ENCODE peak calls at places on chromosomes 16 and 17, in six cellular contexts. K is keratinocyte, B is choroid plexus epithelial cell, M is fibroblast of lung, D is tibial artery, N is AG10803. F is an unnamed sample.

GRCh38 chr17:16171613-16172012 is 43.7 kb downstream of the NCOR1 start:
- DNase-seq in N (no peak), K (no peak), B (peak; percentile 73), D (no peak), M (peak; percentile 69), F (no peak)

GRCh38 chr16:22888791-22889190 is 74.8 kb downstream of the HS3ST2 start:
- DNase-seq in N (no peak), D (no peak), B (peak; percentile 6), M (no peak), K (no peak), F (no peak)

GRCh38 chr16:79843631-79844043 is 243.1 kb upstream of the MAF start:
- DNase-seq in D (no peak), K (no peak), M (no peak), B (no peak), N (no peak), F (no peak)

GRCh38 chr17:15999974-16000827 is 577 bp downstream of the TTC19 start:
- DNase-seq in K (no peak), B (peak; percentile 45), D (peak; percentile 24), N (peak; percentile 17), M (peak; percentile 39), F (no peak)

GRCh38 chr16:50273888-50274770 is 7.8 kb downstream of the ADCY7 start:
- DNase-seq in N (no peak), K (no peak), M (no peak), D (no peak), B (no peak), F (no peak)

GRCh38 chr16:54467398-54467797 is 180.8 kb upstream of the IRX3 start:
- DNase-seq in B (no peak), M (no peak), N (no peak), K (no peak), D (no peak), F (no peak)

GRCh38 chr17:37543527-37544122 is 53.9 kb downstream of the DUSP14 start:
- DNase-seq in D (no peak), K (no peak), N (peak; percentile 48), M (no peak), B (no peak), F (no peak)

GRCh38 chr17:59332890-59333377 is 1.5 kb downstream of the YPEL2 start:
- DNase-seq in M (no peak), N (peak; percentile 54), B (peak; percentile 45), K (no peak), D (peak; percentile 76), F (no peak)

GRCh38 chr17:34758747-34759146 is 179.4 kb downstream of the TMEM132E start:
- DNase-seq in N (no peak), D (no peak), B (no peak), M (no peak), K (no peak), F (no peak)

GRCh38 chr17:41772218-41772585 is 14.3 kb downstream of the JUP start:
- DNase-seq in M (no peak), K (no peak), B (no peak), N (no peak), D (no peak), F (no peak)

GRCh38 chr16:64983983-64984382 is 137.9 kb downstream of the CDH11 start:
- DNase-seq in K (peak; percentile 25), B (peak; percentile 93), M (peak; percentile 86), D (no peak), N (peak; percentile 75), F (peak; percentile 37)

GRCh38 chr17:61723914-61724313 is 132.9 kb upstream of the NACA2 start:
- DNase-seq in M (no peak), B (no peak), K (no peak), N (no peak), D (no peak), F (no peak)

GRCh38 chr17:34571428-34572130 is 7.8 kb upstream of the TMEM132E start:
- DNase-seq in N (no peak), B (no peak), M (no peak), K (no peak), D (no peak), F (no peak)

GRCh38 chr16:2296662-2297505 is 29.0 kb upstream of the RNPS1 start:
- DNase-seq in M (peak; percentile 9), B (peak; percentile 33), K (no peak), D (no peak), N (peak; percentile 24), F (no peak)

GRCh38 chr17:19904924-19905323 is 37.2 kb upstream of the ULK2 start:
- DNase-seq in K (no peak), M (no peak), D (peak; percentile 76), N (no peak), B (no peak), F (no peak)

GRCh38 chr17:65198653-65199382 is 61.6 kb downstream of the RGS9 start:
- DNase-seq in D (no peak), B (peak; percentile 82), K (no peak), M (peak; percentile 45), N (peak; percentile 66), F (peak; percentile 31)

GRCh38 chr17:3385869-3386816 is at the start of gene OR3A2:
- DNase-seq in K (no peak), N (no peak), B (no peak), M (no peak), D (no peak), F (no peak)

GRCh38 chr17:76178124-76178523 is 37.1 kb upstream of the FOXJ1 start:
- DNase-seq in M (no peak), K (no peak), D (no peak), B (no peak), N (no peak), F (no peak)

GRCh38 chr17:76182016-76182764 is 41.1 kb upstream of the FOXJ1 start:
- DNase-seq in B (peak; percentile 93), D (peak; percentile 93), N (peak; percentile 85), K (peak; percentile 83), M (peak; percentile 79), F (peak; percentile 65)

GRCh38 chr17:76176701-76177574 is 35.9 kb upstream of the FOXJ1 start:
- DNase-seq in N (no peak), D (no peak), B (no peak), K (no peak), M (no peak), F (no peak)

GRCh38 chr17:76184266-76184665 is 43.2 kb upstream of the FOXJ1 start:
- DNase-seq in D (no peak), M (no peak), N (no peak), K (no peak), B (no peak), F (no peak)

GRCh38 chr17:76179496-76180467 is 38.7 kb upstream of the FOXJ1 start:
- DNase-seq in M (no peak), B (peak; percentile 50), K (no peak), N (peak; percentile 29), D (no peak), F (no peak)
- TF ChIP-seq CTCF in M (no peak), B (peak; percentile 40), K (no peak), N (no peak), D (no peak), F (peak; percentile 1)

DNA sequence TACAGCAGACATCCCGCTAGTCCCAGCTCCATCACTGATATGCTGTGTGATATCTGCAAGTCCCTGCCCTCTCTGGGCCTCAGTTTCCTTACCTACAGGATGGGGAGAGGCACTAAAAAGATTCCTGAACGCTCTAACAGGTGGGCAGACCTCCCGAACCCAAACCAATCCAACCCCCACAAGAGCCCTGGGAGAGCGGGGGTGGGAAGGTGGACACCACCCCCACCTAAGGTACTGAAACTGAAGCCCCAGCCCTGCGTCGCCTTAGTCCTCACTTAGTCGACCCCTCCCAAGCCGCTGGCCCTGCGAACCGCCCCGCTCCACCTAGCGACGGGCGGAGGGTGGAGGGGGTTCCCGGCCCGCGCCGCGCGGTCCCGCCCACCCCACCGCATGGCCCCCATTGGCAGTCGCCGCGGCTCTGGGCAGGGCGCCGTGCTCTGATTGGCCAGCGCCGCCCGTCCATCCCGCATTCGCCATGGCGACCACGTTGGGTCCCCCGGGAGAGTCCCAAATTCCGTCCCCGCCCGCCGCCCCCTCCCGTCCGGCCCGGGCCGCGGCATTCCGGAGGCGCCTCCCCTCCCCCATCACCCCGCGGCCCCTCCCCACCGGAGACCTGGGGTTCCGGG is 578 bp downstream of the CCDC102A start:
- DNase-seq in M (peak; percentile 90), D (peak; percentile 90), K (peak; percentile 36), N (peak; percentile 91), B (peak; percentile 92), F (peak; percentile 70)
- TF ChIP-seq CTCF in M (no peak), D (peak; percentile 9), K (no peak), N (peak; percentile 22), B (no peak), F (no peak)

GRCh38 chr16:4105848-4106247 is 10.4 kb downstream of the ADCY9 start:
- DNase-seq in K (no peak), N (no peak), M (no peak), B (no peak), D (no peak), F (no peak)
- TF ChIP-seq CTCF in K (no peak), N (no peak), M (no peak), B (no peak), D (no peak), F (no peak)

DNA sequence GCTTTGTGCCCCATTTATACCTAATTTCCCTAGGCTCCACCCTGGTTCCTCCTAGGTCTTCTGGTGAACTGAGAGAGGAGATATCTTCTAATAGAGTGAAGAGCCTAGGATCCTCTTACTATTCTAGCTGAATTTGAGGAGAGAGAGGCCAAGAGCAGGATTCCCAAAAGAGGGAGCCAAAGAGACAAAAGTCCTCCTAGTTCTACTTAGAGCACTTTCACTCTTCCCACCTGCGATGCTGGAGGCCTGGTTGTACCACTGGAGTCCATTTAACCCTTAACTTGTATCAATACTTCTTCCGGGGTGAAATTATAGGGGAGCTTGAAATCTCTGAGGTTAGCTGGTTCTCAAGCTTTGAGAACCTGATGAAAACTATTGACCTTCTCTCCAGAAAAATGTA is 3.4 kb upstream of the SSH2 start:
- DNase-seq in N (peak; percentile 34), K (no peak), D (no peak), B (peak; percentile 67), M (peak; percentile 29), F (no peak)
- TF ChIP-seq CTCF in N (peak; percentile 53), K (peak; percentile 29), D (no peak), B (peak; percentile 63), M (peak; percentile 51), F (peak; percentile 48)

GRCh38 chr17:38752119-38752929 is at the start of gene PSMB3:
- DNase-seq in M (peak; percentile 99), N (peak; percentile 100), D (peak; percentile 99), B (peak; percentile 100), K (peak; percentile 99), F (peak; percentile 99)
- TF ChIP-seq CTCF in M (no peak), N (no peak), D (no peak), B (no peak), K (no peak), F (no peak)

DNA sequence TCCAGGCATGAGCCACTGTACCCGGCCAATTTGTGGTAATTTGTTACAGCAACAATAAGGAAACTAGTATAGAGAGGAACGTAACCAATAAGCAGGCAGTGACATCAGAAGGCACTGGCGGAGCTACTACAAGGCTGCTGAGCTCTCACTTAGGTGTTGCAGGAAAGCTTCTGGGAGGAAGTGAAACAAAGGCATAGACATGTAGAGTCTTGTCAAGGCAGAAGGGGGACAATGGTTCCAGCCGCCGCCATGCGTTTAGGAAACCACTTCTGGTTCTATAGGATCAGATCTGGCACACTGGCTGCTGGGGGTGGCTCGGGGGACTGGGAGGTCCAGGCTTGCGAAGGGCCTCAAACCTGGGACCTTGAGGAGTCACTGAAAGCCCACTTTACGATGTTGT is 9.4 kb upstream of the CPSF4L start:
- DNase-seq in M (no peak), K (no peak), D (no peak), B (no peak), N (no peak), F (no peak)
- TF ChIP-seq CTCF in M (no peak), K (no peak), D (no peak), B (no peak), N (no peak), F (no peak)